ENCODE peak calls at places on chromosomes 2 and 18, in six cellular contexts. One of them, this sample, is unnamed. For H3K9me2, the result is how much of the 10 kb centered on the place peaks cover.

GRCh38 chr2:72696559-72696958 is 129.3 kb downstream of the EXOC6B start:
- DNase-seq in hepatocyte: no peak
- DNase-seq in GM23248: no peak
- DNase-seq in HCT116: no peak
- DNase-seq in GM23338: no peak
- DNase-seq in MM.1S: no peak
- DNase-seq in this sample: no peak

GRCh38 chr2:229586746-229587705 is 127.3 kb downstream of the DNER start:
- DNase-seq in hepatocyte: peak
- DNase-seq in GM23248: peak
- DNase-seq in HCT116: peak
- DNase-seq in GM23338: peak
- DNase-seq in MM.1S: peak
- DNase-seq in this sample: peak

GRCh38 chr2:164510895-164511294 is 110.4 kb downstream of the GRB14 start:
- DNase-seq in hepatocyte: no peak
- DNase-seq in GM23248: no peak
- DNase-seq in HCT116: no peak
- DNase-seq in GM23338: no peak
- DNase-seq in MM.1S: no peak
- DNase-seq in this sample: no peak

GRCh38 chr2:110994250-110994961 is 126.3 kb upstream of the BCL2L11 start:
- DNase-seq in hepatocyte: no peak
- DNase-seq in GM23248: peak
- DNase-seq in HCT116: no peak
- DNase-seq in GM23338: no peak
- DNase-seq in MM.1S: no peak
- DNase-seq in this sample: no peak

GRCh38 chr18:48186861-48187260 is 222.3 kb downstream of the ZBTB7C start:
- DNase-seq in hepatocyte: no peak
- DNase-seq in GM23248: no peak
- DNase-seq in HCT116: no peak
- DNase-seq in GM23338: no peak
- DNase-seq in MM.1S: no peak
- DNase-seq in this sample: no peak

GRCh38 chr2:167144179-167144898 is 256.1 kb downstream of the XIRP2 start:
- DNase-seq in hepatocyte: no peak
- DNase-seq in GM23248: peak
- DNase-seq in HCT116: no peak
- DNase-seq in GM23338: no peak
- DNase-seq in MM.1S: no peak
- DNase-seq in this sample: no peak

GRCh38 chr2:20608666-20609348 is 42.1 kb downstream of the HS1BP3 start:
- DNase-seq in hepatocyte: no peak
- DNase-seq in GM23248: no peak
- DNase-seq in HCT116: no peak
- DNase-seq in GM23338: no peak
- DNase-seq in MM.1S: no peak
- DNase-seq in this sample: no peak

GRCh38 chr2:109032229-109032800 is 43.3 kb upstream of the EDAR start:
- DNase-seq in hepatocyte: no peak
- DNase-seq in GM23248: no peak
- DNase-seq in HCT116: no peak
- DNase-seq in GM23338: no peak
- DNase-seq in MM.1S: no peak
- DNase-seq in this sample: no peak

GRCh38 chr2:200298816-200299215 is 7.7 kb upstream of the SPATS2L start:
- DNase-seq in hepatocyte: no peak
- DNase-seq in GM23248: no peak
- DNase-seq in HCT116: no peak
- DNase-seq in GM23338: no peak
- DNase-seq in MM.1S: no peak
- DNase-seq in this sample: no peak

GRCh38 chr18:3793545-3793944 is 343.6 kb downstream of the TGIF1 start:
- DNase-seq in hepatocyte: no peak
- DNase-seq in GM23248: peak
- DNase-seq in HCT116: no peak
- DNase-seq in GM23338: no peak
- DNase-seq in MM.1S: no peak
- DNase-seq in this sample: no peak

GRCh38 chr18:43772907-43773306 is 495.6 kb upstream of the SYT4 start:
- DNase-seq in hepatocyte: no peak
- DNase-seq in GM23248: no peak
- DNase-seq in HCT116: no peak
- DNase-seq in GM23338: no peak
- DNase-seq in MM.1S: no peak
- DNase-seq in this sample: no peak

GRCh38 chr2:235990344-235990743 is 177.8 kb downstream of the GBX2 start:
- DNase-seq in hepatocyte: no peak
- DNase-seq in GM23248: no peak
- DNase-seq in HCT116: no peak
- DNase-seq in GM23338: no peak
- DNase-seq in MM.1S: no peak
- DNase-seq in this sample: no peak

GRCh38 chr2:11473604-11474440 is 7.9 kb upstream of the E2F6 start:
- DNase-seq in hepatocyte: no peak
- DNase-seq in GM23248: no peak
- DNase-seq in HCT116: no peak
- DNase-seq in GM23338: no peak
- DNase-seq in MM.1S: no peak
- DNase-seq in this sample: no peak

GRCh38 chr2:226766352-226767055 is 33.1 kb downstream of the IRS1 start:
- DNase-seq in hepatocyte: no peak
- DNase-seq in GM23248: peak
- DNase-seq in HCT116: no peak
- DNase-seq in GM23338: no peak
- DNase-seq in MM.1S: no peak
- DNase-seq in this sample: no peak

GRCh38 chr2:239389414-239390329 is 11.1 kb downstream of the HDAC4 start:
- DNase-seq in hepatocyte: no peak
- DNase-seq in GM23248: no peak
- DNase-seq in HCT116: no peak
- DNase-seq in GM23338: no peak
- DNase-seq in MM.1S: no peak
- DNase-seq in this sample: no peak

GRCh38 chr2:28366496-28367282 is 26.0 kb upstream of the FOSL2 start:
- DNase-seq in hepatocyte: peak
- DNase-seq in GM23248: no peak
- DNase-seq in HCT116: no peak
- DNase-seq in GM23338: no peak
- DNase-seq in MM.1S: peak
- DNase-seq in this sample: peak

GRCh38 chr2:880201-880970 is 70.3 kb upstream of the SNTG2 start:
- DNase-seq in hepatocyte: no peak
- DNase-seq in GM23248: no peak
- DNase-seq in HCT116: no peak
- DNase-seq in GM23338: no peak
- DNase-seq in MM.1S: no peak
- DNase-seq in this sample: no peak

GRCh38 chr2:133475610-133476009 is 92.7 kb downstream of the NCKAP5 start:
- DNase-seq in hepatocyte: no peak
- DNase-seq in GM23248: no peak
- DNase-seq in HCT116: no peak
- DNase-seq in GM23338: no peak
- DNase-seq in MM.1S: no peak
- DNase-seq in this sample: no peak

GRCh38 chr2:173184031-173185004 is 108.7 kb downstream of the MAP3K20 start:
- DNase-seq in hepatocyte: peak
- DNase-seq in GM23248: peak
- DNase-seq in HCT116: peak
- DNase-seq in GM23338: peak
- DNase-seq in MM.1S: no peak
- DNase-seq in this sample: peak

GRCh38 chr2:168456526-168457176 is 579 bp downstream of the CERS6 start:
- DNase-seq in hepatocyte: peak
- DNase-seq in GM23248: peak
- DNase-seq in HCT116: no peak
- DNase-seq in GM23338: peak
- DNase-seq in MM.1S: peak
- DNase-seq in this sample: no peak

GRCh38 chr2:53969285-53970094 is 1.3 kb downstream of the PSME4 start:
- DNase-seq in hepatocyte: peak
- DNase-seq in GM23248: peak
- DNase-seq in HCT116: peak
- DNase-seq in GM23338: no peak
- DNase-seq in MM.1S: peak
- DNase-seq in this sample: no peak

GRCh38 chr2:128178650-128179460 is 87.9 kb downstream of the UGGT1 start:
- DNase-seq in hepatocyte: peak
- DNase-seq in GM23248: peak
- DNase-seq in HCT116: peak
- DNase-seq in GM23338: peak
- DNase-seq in MM.1S: peak
- DNase-seq in this sample: peak

GRCh38 chr2:43184339-43184895 is 42.0 kb downstream of the ZFP36L2 start:
- DNase-seq in hepatocyte: peak
- DNase-seq in GM23248: peak
- DNase-seq in HCT116: peak
- DNase-seq in GM23338: no peak
- DNase-seq in MM.1S: no peak
- DNase-seq in this sample: peak

GRCh38 chr18:3703732-3704176 is 253.8 kb downstream of the TGIF1 start:
- DNase-seq in hepatocyte: peak
- DNase-seq in GM23248: peak
- DNase-seq in HCT116: peak
- DNase-seq in GM23338: peak
- DNase-seq in MM.1S: peak
- DNase-seq in this sample: peak

GRCh38 chr2:8729939-8730338 is 48.1 kb downstream of the ID2 start:
- DNase-seq in hepatocyte: peak
- DNase-seq in GM23248: no peak
- DNase-seq in HCT116: no peak
- DNase-seq in GM23338: no peak
- DNase-seq in MM.1S: no peak
- DNase-seq in this sample: no peak

GRCh38 chr18:49949991-49950395 is 136.7 kb upstream of the ACAA2 start:
- DNase-seq in hepatocyte: no peak
- DNase-seq in GM23248: no peak
- DNase-seq in HCT116: no peak
- DNase-seq in GM23338: no peak
- DNase-seq in MM.1S: peak
- DNase-seq in this sample: no peak
- H3K9me2 ChIP-seq in hepatocyte: under half
- H3K9me2 ChIP-seq in GM23248: under half
- H3K9me2 ChIP-seq in HCT116: under half
- H3K9me2 ChIP-seq in GM23338: under half
- H3K9me2 ChIP-seq in MM.1S: under half
- H3K9me2 ChIP-seq in this sample: under half

GRCh38 chr2:106041150-106041549 is 153.0 kb downstream of the UXS1 start:
- DNase-seq in hepatocyte: no peak
- DNase-seq in GM23248: no peak
- DNase-seq in HCT116: no peak
- DNase-seq in GM23338: no peak
- DNase-seq in MM.1S: no peak
- DNase-seq in this sample: no peak
- H3K9me2 ChIP-seq in hepatocyte: under half
- H3K9me2 ChIP-seq in GM23248: under half
- H3K9me2 ChIP-seq in HCT116: under half
- H3K9me2 ChIP-seq in GM23338: under half
- H3K9me2 ChIP-seq in MM.1S: under half
- H3K9me2 ChIP-seq in this sample: under half

GRCh38 chr18:2146754-2147153 is 424.6 kb downstream of the METTL4 start:
- DNase-seq in hepatocyte: no peak
- DNase-seq in GM23248: no peak
- DNase-seq in HCT116: no peak
- DNase-seq in GM23338: no peak
- DNase-seq in MM.1S: no peak
- DNase-seq in this sample: no peak

GRCh38 chr18:2146092-2146491 is 425.2 kb downstream of the METTL4 start:
- DNase-seq in hepatocyte: no peak
- DNase-seq in GM23248: no peak
- DNase-seq in HCT116: no peak
- DNase-seq in GM23338: no peak
- DNase-seq in MM.1S: no peak
- DNase-seq in this sample: no peak

GRCh38 chr18:2148823-2149222 is 422.5 kb downstream of the METTL4 start:
- DNase-seq in hepatocyte: no peak
- DNase-seq in GM23248: no peak
- DNase-seq in HCT116: no peak
- DNase-seq in GM23338: no peak
- DNase-seq in MM.1S: no peak
- DNase-seq in this sample: no peak

GRCh38 chr18:2147424-2147823 is 423.9 kb downstream of the METTL4 start:
- DNase-seq in hepatocyte: no peak
- DNase-seq in GM23248: no peak
- DNase-seq in HCT116: no peak
- DNase-seq in GM23338: no peak
- DNase-seq in MM.1S: no peak
- DNase-seq in this sample: no peak

DNA sequence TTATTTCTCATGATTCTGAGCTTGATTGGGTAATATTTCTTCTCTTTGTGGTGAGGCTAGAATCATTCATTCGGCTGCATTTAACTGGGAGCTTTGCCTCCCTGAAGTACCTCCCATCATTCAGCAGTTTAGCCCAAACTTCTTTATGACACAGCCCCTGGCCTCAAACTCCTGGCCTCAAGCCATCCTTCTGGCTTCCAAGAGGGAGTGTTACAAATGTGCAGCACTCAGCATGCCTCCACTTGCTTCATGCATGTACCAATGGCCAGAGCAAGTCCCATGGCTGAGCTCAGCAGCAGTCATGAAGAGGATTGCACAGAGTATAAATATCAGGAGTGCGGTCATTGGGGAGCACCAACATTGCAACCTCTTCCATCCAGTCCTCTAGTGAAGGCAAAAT is 423.4 kb downstream of the METTL4 start:
- DNase-seq in hepatocyte: peak
- DNase-seq in GM23248: no peak
- DNase-seq in HCT116: no peak
- DNase-seq in GM23338: no peak
- DNase-seq in MM.1S: no peak
- DNase-seq in this sample: no peak
- H3K9me2 ChIP-seq in hepatocyte: under half
- H3K9me2 ChIP-seq in GM23248: under half
- H3K9me2 ChIP-seq in HCT116: under half
- H3K9me2 ChIP-seq in GM23338: under half
- H3K9me2 ChIP-seq in MM.1S: under half
- H3K9me2 ChIP-seq in this sample: under half

DNA sequence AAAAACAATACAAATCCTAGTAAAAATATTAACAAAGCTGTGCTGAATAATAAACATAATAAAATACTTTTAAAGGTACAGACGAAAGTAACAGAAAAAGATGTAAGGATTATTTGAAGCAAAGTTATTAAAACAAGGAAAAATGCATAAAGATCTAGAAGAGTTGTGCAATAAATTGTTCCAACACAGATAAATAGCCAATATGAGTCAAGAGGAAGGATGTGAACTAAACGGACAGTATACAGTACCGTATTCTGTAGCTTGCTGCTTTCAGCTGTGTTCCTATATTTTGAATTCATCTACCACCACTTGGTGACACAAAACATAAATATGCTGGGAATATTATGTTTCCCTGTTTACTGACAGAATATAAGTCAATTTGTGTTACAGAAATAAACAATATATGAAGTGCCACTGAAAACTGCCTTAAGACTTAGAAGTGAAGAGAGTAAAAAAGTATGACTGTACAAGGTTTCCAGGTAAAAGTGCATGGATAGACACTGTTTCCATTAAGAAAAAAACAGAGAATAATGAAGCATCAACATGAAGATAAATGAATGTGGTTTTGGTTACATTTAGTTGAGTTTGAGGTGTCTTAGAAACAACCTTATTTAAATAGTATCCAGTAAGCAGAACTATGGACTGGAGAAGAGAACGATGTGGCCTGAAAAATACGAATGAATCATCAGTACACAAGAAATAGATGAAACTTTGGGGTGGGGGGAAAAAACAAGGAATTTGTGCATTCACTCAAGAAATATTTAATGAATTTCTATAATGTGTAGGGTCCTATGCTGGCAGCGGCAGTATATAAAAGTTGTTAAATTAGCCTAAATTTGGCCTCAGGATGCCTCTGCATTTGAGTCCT is 13.1 kb downstream of the PPP3R1 start:
- DNase-seq in hepatocyte: no peak
- DNase-seq in GM23248: peak
- DNase-seq in HCT116: no peak
- DNase-seq in GM23338: no peak
- DNase-seq in MM.1S: no peak
- DNase-seq in this sample: no peak
- H3K9me2 ChIP-seq in hepatocyte: under half
- H3K9me2 ChIP-seq in GM23248: under half
- H3K9me2 ChIP-seq in HCT116: under half
- H3K9me2 ChIP-seq in GM23338: under half
- H3K9me2 ChIP-seq in MM.1S: under half
- H3K9me2 ChIP-seq in this sample: under half